ENCODE peak calls at places on chromosomes 6 and 20, in five cellular contexts. N is brain microvascular endothelial cell, Y is tibial artery, W is left ventricle myocardium inferior, X is psoas muscle. D is an unnamed sample.

GRCh38 chr20:36085686-36086267 is 68.8 kb upstream of the EPB41L1 start:
- DNase-seq in X (no peak), Y (no peak), N (peak), W (no peak), D (peak)

GRCh38 chr6:154039231-154039842 is at the start of gene OPRM1:
- DNase-seq in N (peak), W (peak), Y (no peak), X (peak), D (peak)

GRCh38 chr6:1766663-1767062 is 156.9 kb downstream of the FOXC1 start:
- DNase-seq in W (peak), Y (no peak), N (no peak), X (no peak), D (no peak)

GRCh38 chr6:10847684-10848083 is 9.3 kb upstream of the MAK start:
- DNase-seq in X (no peak), Y (no peak), W (no peak), N (no peak), D (peak)

GRCh38 chr20:5000263-5001173 is 792 bp downstream of the SLC23A2 start:
- DNase-seq in N (no peak), W (peak), X (peak), Y (peak), D (no peak)

GRCh38 chr6:128209771-128210170 is 308.9 kb upstream of the THEMIS start:
- DNase-seq in Y (no peak), W (no peak), N (peak), X (no peak), D (peak)

GRCh38 chr6:133230022-133230421 is 11.1 kb upstream of the EYA4 start:
- DNase-seq in N (no peak), W (no peak), X (no peak), Y (no peak), D (no peak)

GRCh38 chr6:42693725-42694323 is 28.6 kb downstream of the PRPH2 start:
- DNase-seq in Y (no peak), X (no peak), N (no peak), W (no peak), D (no peak)

GRCh38 chr6:11890849-11891248 is 112.2 kb upstream of the ADTRP start:
- DNase-seq in Y (no peak), N (peak), W (no peak), X (no peak), D (peak)

GRCh38 chr20:21090112-21090737 is 15.9 kb downstream of the LINC00237 start:
- DNase-seq in W (no peak), N (no peak), X (no peak), Y (no peak), D (no peak)

GRCh38 chr20:7193681-7194080 is 426.2 kb downstream of the BMP2 start:
- DNase-seq in X (no peak), Y (no peak), N (no peak), W (no peak), D (peak)

GRCh38 chr20:23144856-23145255 is 58.7 kb upstream of the CD93 start:
- DNase-seq in N (no peak), W (no peak), Y (no peak), X (no peak), D (no peak)

GRCh38 chr6:122984393-122984792 is 11.6 kb upstream of the CLVS2 start:
- DNase-seq in N (no peak), Y (no peak), W (no peak), X (no peak), D (no peak)

GRCh38 chr20:61289166-61289565 is 37.1 kb downstream of the CDH4 start:
- DNase-seq in Y (no peak), X (no peak), W (no peak), N (no peak), D (no peak)
- H3K4me3 ChIP-seq in Y (no peak), X (no peak), W (no peak), N (no peak), D (no peak)

DNA sequence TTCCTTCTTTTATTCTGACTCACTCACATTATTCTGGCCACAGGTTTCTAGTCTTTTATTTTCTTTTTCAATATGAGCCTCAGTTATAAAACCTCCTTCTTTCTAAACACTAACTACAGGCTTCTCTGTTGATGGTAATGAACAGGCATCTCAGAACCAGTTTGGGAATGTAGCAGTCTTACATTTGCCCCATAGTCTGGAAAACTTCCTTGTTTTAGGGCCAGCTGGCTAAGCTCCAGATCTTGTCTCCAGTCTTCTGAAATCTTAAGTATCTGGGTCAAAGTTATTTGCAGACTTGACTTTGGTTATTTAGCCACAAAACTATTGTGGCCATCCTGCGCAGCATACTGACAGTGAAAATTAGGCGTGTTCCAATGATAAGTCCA is 97.1 kb upstream of the MAN1A1 start:
- DNase-seq in N (peak), W (no peak), Y (peak), X (no peak), D (peak)
- TF ChIP-seq CTCF in N (no peak), W (no peak), Y (no peak), X (no peak), D (no peak)

DNA sequence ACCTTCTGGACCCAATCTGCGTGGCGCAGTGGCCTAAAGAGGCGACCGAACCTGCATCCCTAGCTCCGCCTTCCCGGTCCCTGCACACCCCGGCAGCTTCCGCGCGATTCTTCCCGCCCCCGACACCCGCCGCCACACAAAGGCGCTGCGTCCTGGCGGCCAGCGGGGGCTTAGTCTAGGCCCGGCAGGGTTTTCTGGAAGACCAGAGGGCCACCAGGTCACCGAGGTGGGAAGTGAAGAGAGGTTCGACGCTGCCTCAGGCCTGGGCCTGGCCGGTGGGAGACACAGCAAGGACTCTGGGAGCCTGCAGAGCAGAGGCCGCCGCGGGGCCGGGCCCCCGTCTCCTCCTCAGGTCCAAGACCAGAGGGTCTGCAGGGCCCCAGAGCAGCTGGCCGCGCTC is 154.9 kb downstream of the OR2B2 start:
- DNase-seq in X (no peak), Y (no peak), N (no peak), W (no peak), D (no peak)
- H3K4me3 ChIP-seq in X (peak), Y (peak), N (peak), W (peak), D (peak)

GRCh38 chr6:41462980-41463930 is 82.9 kb upstream of the FOXP4 start:
- DNase-seq in W (peak), N (peak), Y (peak), X (peak), D (peak)
- TF ChIP-seq CTCF in W (peak), N (peak), Y (peak), X (peak), D (peak)

DNA sequence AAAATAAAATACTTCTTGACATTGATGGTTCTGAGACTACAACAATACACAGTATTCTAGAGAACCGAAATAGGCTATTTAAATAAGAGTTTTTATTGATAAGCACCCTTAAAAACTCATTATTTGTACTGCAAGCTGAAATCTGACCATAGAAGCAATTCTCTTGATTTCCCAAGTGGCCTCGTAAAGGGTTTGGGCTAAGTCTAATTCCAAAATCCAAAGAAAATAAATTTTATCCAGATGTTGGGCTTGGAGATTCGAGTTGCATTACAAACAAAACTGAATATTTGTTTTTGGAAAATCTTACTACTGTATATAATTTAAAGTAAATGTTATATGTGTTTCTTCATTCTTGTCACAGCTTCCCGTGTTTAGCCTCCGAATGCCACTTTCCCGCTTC is 47.2 kb downstream of the PRL start:
- DNase-seq in W (no peak), X (no peak), Y (no peak), N (no peak), D (no peak)
- H3K4me3 ChIP-seq in W (no peak), X (no peak), Y (no peak), N (no peak), D (no peak)

GRCh38 chr20:12291386-12291785 is 373.7 kb downstream of the BTBD3 start:
- DNase-seq in W (no peak), X (no peak), Y (no peak), N (no peak), D (no peak)

GRCh38 chr20:12289476-12289875 is 371.8 kb downstream of the BTBD3 start:
- DNase-seq in X (no peak), N (no peak), W (no peak), Y (no peak), D (no peak)

DNA sequence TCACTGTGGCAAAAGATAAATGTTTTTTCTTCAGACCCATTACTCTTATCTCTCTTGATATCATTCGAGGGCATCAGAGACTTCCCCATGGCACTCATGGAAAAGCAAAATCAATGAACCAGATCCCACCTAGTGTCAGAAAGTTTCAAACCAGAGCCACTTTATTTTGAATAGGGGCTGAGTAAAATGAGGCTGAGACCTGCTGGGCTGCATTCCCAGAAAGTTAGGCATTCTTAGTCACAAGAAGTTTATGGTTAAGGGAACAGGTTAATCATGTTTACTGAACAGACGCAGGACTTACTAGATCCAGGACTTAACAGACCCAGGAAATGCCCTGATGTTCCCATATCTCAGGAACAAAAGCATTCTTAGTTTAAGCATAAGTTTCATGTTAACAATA is 369.9 kb downstream of the BTBD3 start:
- DNase-seq in N (no peak), Y (no peak), W (no peak), X (no peak), D (no peak)
- TF ChIP-seq CTCF in N (no peak), Y (no peak), W (no peak), X (no peak), D (no peak)

GRCh38 chr6:27237089-27237723 is 10.3 kb upstream of the PRSS16 start:
- DNase-seq in N (peak), X (no peak), W (no peak), Y (no peak), D (peak)

GRCh38 chr6:27239258-27239657 is 8.2 kb upstream of the PRSS16 start:
- DNase-seq in Y (no peak), N (no peak), X (no peak), W (no peak), D (no peak)

GRCh38 chr6:27230758-27231111 is 16.8 kb upstream of the PRSS16 start:
- DNase-seq in Y (no peak), W (no peak), N (no peak), X (no peak), D (no peak)

GRCh38 chr6:27238010-27238983 is 9.2 kb upstream of the PRSS16 start:
- DNase-seq in W (no peak), Y (no peak), X (no peak), N (peak), D (no peak)

GRCh38 chr6:27234576-27234975 is 12.9 kb upstream of the PRSS16 start:
- DNase-seq in X (no peak), W (no peak), N (no peak), Y (no peak), D (no peak)
- H3K4me3 ChIP-seq in X (no peak), W (no peak), N (no peak), Y (no peak), D (no peak)

GRCh38 chr6:8063762-8064637 is at the start of gene BLOC1S5:
- DNase-seq in W (peak), Y (peak), X (peak), N (peak), D (peak)
- TF ChIP-seq CTCF in W (no peak), Y (peak), X (no peak), N (no peak), D (no peak)

GRCh38 chr6:39087197-39087596 is 27.8 kb downstream of the SAYSD1 start:
- DNase-seq in X (no peak), N (no peak), W (no peak), Y (no peak), D (no peak)
- H3K4me3 ChIP-seq in X (no peak), N (no peak), W (no peak), Y (no peak), D (no peak)

GRCh38 chr6:28399370-28400121 is at the start of gene ZSCAN12:
- DNase-seq in Y (peak), X (peak), N (peak), W (peak), D (peak)
- TF ChIP-seq CTCF in Y (peak), X (peak), N (peak), W (peak), D (peak)